ENCODE peak calls at places on chromosomes 11 and 22, in six cellular contexts. D is cardiac fibroblast, C is HL-60, Q is fibroblast of lung, E is neural crest cell, U is K562. R is an unnamed sample.

GRCh38 chr11:116731821-116732739 is 40.7 kb downstream of the BUD13 start:
- DNase-seq in Q (no peak), U (no peak), C (no peak), E (no peak), D (no peak), R (no peak)

GRCh38 chr11:111691731-111692130 is 74.5 kb downstream of the PPP2R1B start:
- DNase-seq in D (no peak), E (no peak), C (no peak), U (no peak), Q (no peak), R (no peak)

GRCh38 chr11:15933896-15934625 is 422.3 kb downstream of the SOX6 start:
- DNase-seq in D (no peak), E (no peak), C (no peak), Q (peak; percentile 71), U (no peak), R (no peak)

GRCh38 chr11:126332221-126332711 is 23.2 kb upstream of the ST3GAL4 start:
- DNase-seq in Q (peak; percentile 88), U (no peak), E (no peak), D (peak; percentile 90), C (no peak), R (no peak)

GRCh38 chr22:19942071-19942885 is 660 bp upstream of the TXNRD2 start:
- DNase-seq in C (peak; percentile 72), U (peak; percentile 85), E (no peak), Q (no peak), D (peak; percentile 76), R (no peak)

GRCh38 chr22:20771918-20772625 is 1.8 kb upstream of the SERPIND1 start:
- DNase-seq in Q (no peak), C (no peak), E (peak; percentile 27), D (no peak), U (no peak), R (peak; percentile 44)

GRCh38 chr11:64334764-64335741 is 5.0 kb upstream of the CCDC88B start:
- DNase-seq in Q (peak; percentile 97), D (peak; percentile 95), U (peak; percentile 97), C (peak; percentile 98), E (no peak), R (peak; percentile 87)

GRCh38 chr22:39967996-39968968 is 8.1 kb downstream of the TMA7B start:
- DNase-seq in E (no peak), U (no peak), C (no peak), Q (no peak), D (no peak), R (no peak)

GRCh38 chr11:40882301-40882700 is 577.2 kb downstream of the LRRC4C start:
- DNase-seq in E (no peak), U (no peak), D (no peak), C (no peak), Q (no peak), R (no peak)

GRCh38 chr22:37976547-37976946 is 7.8 kb downstream of the SOX10 start:
- DNase-seq in U (no peak), D (no peak), Q (no peak), E (no peak), C (no peak), R (no peak)

GRCh38 chr11:35590412-35590811 is 27.8 kb upstream of the FJX1 start:
- DNase-seq in E (no peak), D (peak; percentile 69), U (no peak), C (no peak), Q (no peak), R (no peak)

GRCh38 chr11:34536056-34536455 is 22.5 kb upstream of the ELF5 start:
- DNase-seq in D (no peak), Q (no peak), E (no peak), C (no peak), U (no peak), R (no peak)

GRCh38 chr22:35352214-35353111 is 28.4 kb upstream of the HMOX1 start:
- DNase-seq in U (peak; percentile 19), E (peak; percentile 21), D (peak; percentile 35), C (peak; percentile 85), Q (peak; percentile 39), R (peak; percentile 70)

GRCh38 chr11:60777572-60777971 is 7.6 kb upstream of the MS4A10 start:
- DNase-seq in Q (peak; percentile 67), D (peak; percentile 96), U (no peak), C (no peak), E (no peak), R (no peak)

GRCh38 chr11:70135142-70136132 is 57.3 kb downstream of the ANO1 start:
- DNase-seq in E (no peak), D (peak; percentile 62), Q (peak; percentile 20), C (no peak), U (no peak), R (no peak)

GRCh38 chr11:70137383-70137782 is 59.3 kb downstream of the ANO1 start:
- DNase-seq in Q (no peak), C (no peak), U (no peak), D (no peak), E (no peak), R (no peak)

GRCh38 chr11:70140859-70141489 is 62.1 kb upstream of the FADD start:
- DNase-seq in E (no peak), U (no peak), D (no peak), Q (no peak), C (no peak), R (no peak)

GRCh38 chr11:70139785-70140410 is 61.8 kb downstream of the ANO1 start:
- DNase-seq in Q (no peak), U (no peak), C (no peak), D (no peak), E (no peak), R (no peak)

DNA sequence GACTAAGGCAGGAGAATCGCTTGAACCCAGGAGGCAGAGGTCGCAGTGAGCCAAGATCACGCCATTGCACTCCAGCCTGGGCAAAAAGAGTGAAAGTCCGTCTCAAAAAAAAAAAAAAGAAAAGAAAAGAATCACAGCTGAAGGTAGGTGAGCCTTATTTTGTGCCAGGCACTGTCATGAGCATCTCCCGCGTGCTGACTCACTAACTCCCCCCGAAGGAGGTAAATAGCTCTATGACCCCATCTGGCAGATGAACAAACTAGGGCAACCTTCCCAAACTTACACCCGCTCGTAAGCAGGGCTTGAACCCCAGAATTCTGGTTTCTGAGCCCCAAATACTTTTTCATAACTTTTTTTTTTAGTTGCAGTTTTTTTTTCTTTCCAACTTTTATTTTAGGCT is 60.3 kb downstream of the ANO1 start:
- DNase-seq in E (no peak), U (no peak), Q (no peak), D (no peak), C (no peak), R (no peak)
- TF ChIP-seq CTCF in E (no peak), U (no peak), Q (no peak), D (no peak), C (no peak), R (no peak)

DNA sequence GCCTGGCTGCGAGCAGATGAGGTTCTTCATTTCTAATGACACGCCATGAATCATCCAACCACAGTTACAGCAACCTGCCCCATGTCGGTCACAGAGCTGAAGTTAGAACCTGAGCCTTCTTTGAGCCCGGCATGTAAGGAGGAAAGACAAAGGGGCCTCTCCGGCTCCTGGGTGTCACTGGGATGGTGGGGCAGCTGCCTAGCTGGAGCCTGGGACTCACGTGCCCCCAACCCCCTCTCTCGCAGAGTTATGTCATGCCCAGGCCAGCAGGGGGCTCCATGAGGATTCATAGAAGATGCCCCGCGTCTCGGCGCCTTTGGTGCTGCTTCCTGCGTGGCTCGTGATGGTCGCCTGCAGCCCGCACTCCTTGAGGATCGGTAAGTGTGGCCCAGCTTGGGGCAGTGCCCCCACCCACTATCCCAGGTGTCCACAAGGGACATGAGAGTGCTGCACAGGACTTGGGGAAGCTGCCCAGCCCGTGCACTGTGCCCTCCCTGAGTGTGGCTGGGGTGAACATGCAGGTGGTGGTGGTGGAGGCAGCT is 148.5 kb downstream of the GRIK4 start:
- DNase-seq in D (peak; percentile 10), U (peak; percentile 74), C (peak; percentile 0), E (peak; percentile 32), Q (peak; percentile 41), R (peak; percentile 63)
- TF ChIP-seq CTCF in D (peak; percentile 26), U (peak; percentile 67), C (no peak), E (peak; percentile 59), Q (peak; percentile 18), R (peak; percentile 62)

GRCh38 chr11:13534358-13534757 is 38.6 kb upstream of the PTH start:
- DNase-seq in U (no peak), Q (no peak), C (no peak), D (no peak), E (no peak), R (no peak)

GRCh38 chr11:13538044-13538443 is 42.2 kb upstream of the PTH start:
- DNase-seq in E (no peak), C (no peak), U (no peak), D (no peak), Q (no peak), R (no peak)

GRCh38 chr11:13535819-13536218 is 40.0 kb upstream of the PTH start:
- DNase-seq in C (no peak), Q (no peak), U (peak; percentile 9), D (peak; percentile 7), E (no peak), R (no peak)
- TF ChIP-seq CTCF in C (no peak), Q (no peak), U (peak; percentile 34), D (no peak), E (no peak), R (no peak)

DNA sequence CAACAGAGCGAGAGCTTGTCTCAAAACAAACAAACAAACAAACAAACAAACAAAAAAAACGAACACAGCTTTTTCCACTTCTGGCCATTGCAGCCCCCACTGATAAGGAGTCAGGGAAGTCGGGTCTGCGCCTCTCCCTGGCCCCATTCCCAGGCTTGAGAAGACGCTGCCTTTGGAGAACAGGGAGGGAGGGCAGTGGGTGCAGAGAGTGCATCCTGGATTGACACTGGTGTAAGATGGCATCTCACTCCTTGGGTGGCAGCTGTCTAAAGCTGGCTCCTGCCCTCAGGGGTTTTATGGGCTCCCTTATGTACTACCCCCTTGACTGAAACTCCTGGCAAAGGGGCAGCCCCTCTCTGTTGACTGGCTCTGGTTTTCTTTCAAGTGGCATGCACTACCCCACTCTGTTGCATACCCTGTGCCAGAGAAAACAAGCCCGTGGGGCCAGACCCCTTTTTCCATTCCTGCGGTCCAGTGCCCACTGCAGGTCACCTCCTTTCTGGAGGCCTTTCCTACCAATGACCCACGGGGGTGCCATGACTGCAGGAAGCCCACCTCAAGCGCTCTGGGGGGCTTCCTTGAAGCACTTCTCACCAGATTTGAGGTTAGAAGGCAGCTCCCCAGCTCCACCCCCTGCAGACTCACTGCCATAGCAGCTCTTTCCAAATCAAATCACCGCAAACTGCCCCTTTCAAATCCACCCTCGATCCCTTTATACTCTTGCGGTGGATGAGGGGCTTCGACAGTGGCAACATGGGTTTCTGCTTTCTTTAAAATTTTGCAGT is 12.7 kb downstream of the DRAP1 start:
- DNase-seq in Q (no peak), E (no peak), D (peak; percentile 4), C (no peak), U (no peak), R (no peak)
- TF ChIP-seq CTCF in Q (peak; percentile 5), E (no peak), D (no peak), C (no peak), U (no peak), R (no peak)

GRCh38 chr22:17918840-17919239 is 105.5 kb downstream of the MICAL3 start:
- DNase-seq in Q (peak; percentile 76), E (no peak), D (no peak), C (no peak), U (no peak), R (no peak)

GRCh38 chr22:17920992-17921650 is 103.2 kb downstream of the MICAL3 start:
- DNase-seq in D (peak; percentile 36), Q (no peak), C (no peak), E (no peak), U (no peak), R (no peak)

GRCh38 chr22:17919276-17920144 is 104.9 kb downstream of the MICAL3 start:
- DNase-seq in D (no peak), Q (no peak), C (no peak), E (no peak), U (no peak), R (no peak)

GRCh38 chr22:17921871-17922821 is 102.2 kb downstream of the MICAL3 start:
- DNase-seq in U (peak; percentile 95), E (no peak), D (no peak), Q (peak; percentile 42), C (no peak), R (no peak)

GRCh38 chr22:17920145-17920605 is 104.2 kb downstream of the MICAL3 start:
- DNase-seq in D (peak; percentile 48), C (no peak), E (no peak), Q (peak; percentile 76), U (peak; percentile 87), R (no peak)
- TF ChIP-seq CTCF in D (no peak), C (no peak), E (no peak), Q (no peak), U (no peak), R (no peak)